ENCODE peak calls at places on chromosomes 5 and 9, in four cellular contexts. G is adipocyte, H is NCI-H1417, W is GM03348. T is an unnamed sample.

GRCh38 chr9:68505681-68506409 is 34.8 kb downstream of the TMEM252 start:
- DNase-seq in G (no peak), H (peak), W (no peak), T (no peak)

GRCh38 chr5:14406554-14406849 is 175.1 kb upstream of the OTULINL start:
- DNase-seq in G (peak), H (no peak), W (peak), T (no peak)

GRCh38 chr9:111108946-111109345 is 70.7 kb upstream of the LPAR1 start:
- DNase-seq in G (peak), H (no peak), W (peak), T (no peak)

GRCh38 chr5:178223828-178224335 is 8.7 kb downstream of the PHYKPL start:
- DNase-seq in G (no peak), H (no peak), W (no peak), T (no peak)

GRCh38 chr9:93139365-93140182 is 5.5 kb upstream of the NINJ1 start:
- DNase-seq in G (no peak), H (no peak), W (no peak), T (no peak)

GRCh38 chr5:139950436-139950835 is 92.7 kb downstream of the NRG2 start:
- DNase-seq in G (no peak), H (no peak), W (no peak), T (no peak)

GRCh38 chr5:135272311-135272805 is 126.7 kb downstream of the MACROH2A1 start:
- DNase-seq in G (no peak), H (no peak), W (no peak), T (no peak)

GRCh38 chr9:81682797-81683196 is 6.5 kb downstream of the TLE1 start:
- DNase-seq in G (no peak), H (no peak), W (no peak), T (no peak)

GRCh38 chr5:107555425-107556090 is 115.2 kb downstream of the EFNA5 start:
- DNase-seq in G (peak), H (no peak), W (peak), T (no peak)